ENCODE peak calls at places on chromosomes 5 and 9, in nine cellular contexts. Z is sigmoid colon, G is HCT116, X is tibial nerve, V is fibroblast of lung, Y is stomach, W is spleen, J is osteoblast, L is pancreas. B is an unnamed sample. For H3K4me1, the result is how much of the 10 kb centered on the place peaks cover.

GRCh38 chr5:34447424-34447823 is 208.7 kb upstream of the RAI14 start:
- DNase-seq in W (no peak), G (no peak), Y (no peak), L (no peak), Z (no peak), J (no peak), V (no peak), X (no peak), B (no peak)

GRCh38 chr5:149474198-149474597 is 77.0 kb downstream of the CSNK1A1 start:
- DNase-seq in Z (no peak), V (no peak), G (no peak), J (peak), Y (peak), X (no peak), W (no peak), L (peak), B (no peak)

GRCh38 chr9:32782476-32783167 is 718 bp upstream of the TMEM215 start:
- DNase-seq in G (no peak), L (no peak), V (no peak), W (peak), Y (no peak), J (no peak), X (no peak), Z (no peak), B (no peak)

GRCh38 chr9:93984860-93985259 is 29.7 kb upstream of the BARX1 start:
- DNase-seq in V (no peak), Y (peak), Z (no peak), W (no peak), G (no peak), X (no peak), L (no peak), J (no peak), B (no peak)

GRCh38 chr9:33136721-33137120 is 30.4 kb downstream of the B4GALT1 start:
- DNase-seq in Y (no peak), G (no peak), J (no peak), Z (peak), V (no peak), X (no peak), W (peak), L (no peak), B (no peak)

GRCh38 chr5:160477266-160477970 is 55.8 kb downstream of the PTTG1 start:
- DNase-seq in V (no peak), W (no peak), Z (no peak), L (no peak), X (no peak), G (no peak), Y (no peak), J (no peak), B (no peak)

GRCh38 chr5:669111-669841 is 23.9 kb downstream of the TPPP start:
- DNase-seq in G (no peak), L (peak), X (no peak), Z (peak), Y (peak), V (peak), J (peak), W (peak), B (no peak)

GRCh38 chr5:65923339-65923738 is 3.0 kb upstream of the ERBIN start:
- DNase-seq in L (no peak), Z (no peak), V (peak), W (no peak), X (no peak), G (peak), J (no peak), Y (no peak), B (no peak)

GRCh38 chr5:33936381-33937016 is at the start of gene RXFP3:
- DNase-seq in L (peak), X (no peak), V (peak), G (no peak), W (no peak), Z (no peak), Y (no peak), J (peak), B (no peak)

GRCh38 chr9:117415584-117415937 is 704 bp upstream of the ASTN2 start:
- DNase-seq in W (no peak), L (no peak), X (no peak), V (no peak), Z (no peak), G (no peak), Y (no peak), J (peak), B (no peak)

GRCh38 chr5:145775893-145776444 is 59.2 kb downstream of the PRELID2 start:
- DNase-seq in Z (no peak), J (peak), Y (no peak), L (no peak), G (peak), V (peak), X (no peak), W (no peak), B (peak)

GRCh38 chr5:148720257-148720656 is 65.9 kb upstream of the HTR4 start:
- DNase-seq in Z (no peak), V (no peak), L (no peak), J (no peak), X (no peak), G (no peak), W (no peak), Y (no peak), B (no peak)

GRCh38 chr9:89473762-89474469 is 24.0 kb downstream of the SEMA4D start:
- DNase-seq in W (no peak), J (no peak), Z (peak), L (no peak), Y (no peak), X (no peak), G (no peak), V (peak), B (no peak)

GRCh38 chr5:146208916-146209522 is 5.6 kb downstream of the RBM27 start:
- DNase-seq in Y (no peak), W (no peak), J (peak), G (no peak), X (no peak), V (no peak), Z (no peak), L (no peak), B (no peak)

GRCh38 chr9:114029311-114030170 is 48.6 kb downstream of the AMBP start:
- DNase-seq in G (no peak), J (no peak), V (no peak), Z (peak), L (no peak), W (peak), Y (no peak), X (no peak), B (no peak)

GRCh38 chr9:107587175-107587963 is 97.8 kb upstream of the KLF4 start:
- DNase-seq in Y (peak), J (peak), W (peak), G (no peak), X (no peak), V (no peak), Z (no peak), L (peak), B (no peak)

GRCh38 chr9:33443047-33443446 is 4.3 kb downstream of the AQP3 start:
- DNase-seq in V (no peak), W (no peak), Y (no peak), J (peak), Z (no peak), X (no peak), G (no peak), L (peak), B (peak)

GRCh38 chr5:59685806-59686205 is 207.7 kb downstream of the PDE4D start:
- DNase-seq in Y (no peak), V (peak), L (no peak), W (no peak), J (no peak), G (no peak), Z (no peak), X (no peak), B (no peak)

GRCh38 chr5:140020601-140021177 is 22.4 kb downstream of the NRG2 start:
- DNase-seq in X (no peak), Z (peak), J (no peak), G (no peak), V (no peak), W (no peak), Y (no peak), L (no peak), B (peak)

GRCh38 chr5:174692381-174692780 is 32.0 kb upstream of the MSX2 start:
- DNase-seq in W (no peak), G (no peak), J (peak), Y (no peak), V (no peak), L (no peak), Z (no peak), X (no peak), B (no peak)

GRCh38 chr5:173238312-173239232 is 3.6 kb upstream of the NKX2-5 start:
- DNase-seq in X (no peak), V (no peak), W (no peak), L (no peak), J (no peak), Z (no peak), G (no peak), Y (no peak), B (no peak)

GRCh38 chr9:124256517-124257069 is 1.2 kb upstream of the NEK6 start:
- DNase-seq in V (peak), L (no peak), Y (no peak), W (peak), G (no peak), X (no peak), J (peak), Z (peak), B (no peak)

GRCh38 chr5:61619777-61620518 is 287.9 kb downstream of the ZSWIM6 start:
- DNase-seq in J (no peak), G (no peak), W (no peak), X (no peak), L (no peak), Z (no peak), Y (no peak), V (no peak), B (no peak)

GRCh38 chr9:3527653-3527960 is 1.8 kb upstream of the RFX3 start:
- DNase-seq in X (no peak), Y (no peak), G (no peak), Z (no peak), W (no peak), V (no peak), J (no peak), L (no peak), B (no peak)

GRCh38 chr5:178463321-178464155 is 126.7 kb downstream of the COL23A1 start:
- DNase-seq in V (no peak), Z (no peak), W (no peak), X (no peak), Y (peak), L (no peak), J (peak), G (no peak), B (no peak)

GRCh38 chr9:694499-695154 is 146.9 kb upstream of the DMRT1 start:
- DNase-seq in W (no peak), G (no peak), Y (no peak), J (peak), Z (no peak), X (no peak), L (no peak), V (peak), B (no peak)

GRCh38 chr9:81374881-81375280 is 314.5 kb downstream of the TLE1 start:
- DNase-seq in Y (no peak), V (peak), Z (no peak), W (no peak), G (no peak), L (no peak), X (no peak), J (peak), B (no peak)

GRCh38 chr5:14706615-14707021 is 42.1 kb downstream of the OTULIN start:
- DNase-seq in W (no peak), Y (no peak), X (no peak), J (peak), L (no peak), G (no peak), V (peak), Z (no peak), B (no peak)

GRCh38 chr5:119275873-119276214 is 80.0 kb upstream of the TNFAIP8 start:
- DNase-seq in L (no peak), G (no peak), X (no peak), J (no peak), Z (no peak), V (no peak), Y (no peak), W (no peak), B (no peak)

GRCh38 chr9:107481035-107481434 is 8.5 kb downstream of the KLF4 start:
- DNase-seq in Y (no peak), Z (no peak), J (no peak), G (no peak), V (no peak), W (no peak), L (no peak), X (no peak), B (no peak)

GRCh38 chr9:13378171-13378570 is 98.7 kb upstream of the MPDZ start:
- DNase-seq in W (no peak), X (no peak), J (no peak), G (no peak), Y (no peak), L (no peak), V (peak), Z (no peak), B (no peak)

GRCh38 chr5:154312000-154312399 is 121.5 kb downstream of the GALNT10 start:
- DNase-seq in Z (no peak), W (no peak), G (no peak), L (no peak), X (no peak), V (no peak), Y (no peak), J (no peak), B (no peak)

GRCh38 chr9:126379661-126380365 is 53.2 kb downstream of the MVB12B start:
- DNase-seq in J (no peak), W (no peak), Y (no peak), G (no peak), X (no peak), L (no peak), Z (no peak), V (peak), B (no peak)

GRCh38 chr5:57199866-57200265 is 26.0 kb downstream of the GPBP1 start:
- DNase-seq in V (no peak), Z (no peak), Y (no peak), J (no peak), G (no peak), L (no peak), W (no peak), X (no peak), B (no peak)

DNA sequence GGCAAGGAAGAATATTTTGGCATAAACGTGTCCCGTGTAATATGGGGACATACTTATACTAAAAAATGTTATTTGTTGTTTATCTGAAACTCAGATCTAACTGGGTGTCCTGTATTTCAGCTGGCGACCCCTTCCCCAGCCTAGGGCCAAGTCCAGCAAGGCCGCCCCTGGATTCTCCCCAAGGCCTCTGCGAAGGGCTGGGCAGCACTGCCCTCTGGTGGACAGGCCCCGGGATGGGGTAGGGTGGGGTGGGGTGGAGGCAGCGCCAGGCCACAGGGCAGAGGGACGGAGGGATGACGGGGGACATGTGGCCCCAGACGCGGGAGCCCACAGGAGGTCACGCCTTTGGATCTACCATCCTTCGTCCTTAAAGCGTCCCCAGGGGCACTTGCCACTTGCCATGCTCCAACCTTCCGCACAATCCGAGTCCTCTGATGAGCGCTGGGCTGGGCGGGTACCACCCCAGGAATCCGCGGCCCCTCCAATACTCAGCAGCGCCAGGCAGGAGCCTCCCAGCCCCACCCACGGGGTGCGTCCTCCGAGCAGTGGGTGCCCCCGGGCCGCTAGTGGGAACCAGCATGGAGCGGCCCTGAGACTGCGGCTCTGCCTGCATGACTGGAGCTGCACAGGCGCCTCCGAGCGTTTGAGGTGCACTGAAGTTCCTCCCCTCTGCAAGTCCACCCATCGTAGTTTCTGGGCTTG is 7.1 kb upstream of the AGPAT2 start:
- DNase-seq in G (peak), W (no peak), Z (no peak), X (no peak), L (peak), J (peak), Y (peak), V (no peak), B (no peak)
- H3K27ac ChIP-seq in G (peak), W (no peak), Z (no peak), X (no peak), L (peak), J (no peak), Y (peak), V (no peak), B (no peak)

GRCh38 chr5:133993563-133993962 is 11.2 kb downstream of the VDAC1 start:
- DNase-seq in V (no peak), L (no peak), Y (no peak), G (no peak), J (peak), W (no peak), Z (no peak), X (no peak), B (no peak)

GRCh38 chr5:133994297-133994989 is 10.3 kb downstream of the VDAC1 start:
- DNase-seq in X (no peak), L (no peak), G (no peak), V (no peak), W (no peak), J (no peak), Z (no peak), Y (no peak), B (no peak)

GRCh38 chr5:133995341-133995740 is 9.4 kb downstream of the VDAC1 start:
- DNase-seq in X (no peak), G (no peak), J (no peak), Y (no peak), Z (no peak), L (no peak), W (peak), V (peak), B (no peak)

GRCh38 chr5:133995903-133996563 is 8.7 kb downstream of the VDAC1 start:
- DNase-seq in Z (no peak), J (no peak), W (peak), L (peak), Y (no peak), G (no peak), X (no peak), V (no peak), B (no peak)

DNA sequence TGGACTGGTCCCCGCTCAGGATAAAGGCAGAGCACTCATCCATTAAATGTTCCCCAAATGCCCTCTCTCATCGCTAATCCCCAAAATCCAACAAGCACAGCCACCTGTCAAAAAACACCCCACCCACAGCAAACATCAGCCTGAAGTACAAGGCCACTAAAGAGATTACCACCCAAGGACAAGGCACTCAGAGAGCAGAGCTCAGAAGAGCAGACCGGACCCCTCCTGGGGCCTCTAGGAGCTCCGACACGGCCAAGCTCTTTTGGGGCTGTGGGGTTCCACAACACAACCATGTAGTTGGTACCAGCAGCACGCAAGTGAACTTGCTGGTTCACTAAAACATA is 9.8 kb downstream of the VDAC1 start:
- DNase-seq in V (no peak), Z (no peak), L (no peak), J (no peak), W (peak), X (no peak), G (no peak), Y (no peak), B (no peak)
- H3K4me1 ChIP-seq in V (under half), Z (under half), L (under half), J (under half), W (under half), X (under half), G (under half), Y (half or more), B (under half)

GRCh38 chr9:4764033-4764432 is 23.0 kb upstream of the AK3 start:
- DNase-seq in W (no peak), G (no peak), X (no peak), J (no peak), L (no peak), Z (no peak), V (no peak), Y (no peak), B (no peak)
- TF ChIP-seq CTCF in W (no peak), G (no peak), X (no peak), J (no peak), L (no peak), Z (no peak), V (no peak), Y (no peak), B (no peak)

DNA sequence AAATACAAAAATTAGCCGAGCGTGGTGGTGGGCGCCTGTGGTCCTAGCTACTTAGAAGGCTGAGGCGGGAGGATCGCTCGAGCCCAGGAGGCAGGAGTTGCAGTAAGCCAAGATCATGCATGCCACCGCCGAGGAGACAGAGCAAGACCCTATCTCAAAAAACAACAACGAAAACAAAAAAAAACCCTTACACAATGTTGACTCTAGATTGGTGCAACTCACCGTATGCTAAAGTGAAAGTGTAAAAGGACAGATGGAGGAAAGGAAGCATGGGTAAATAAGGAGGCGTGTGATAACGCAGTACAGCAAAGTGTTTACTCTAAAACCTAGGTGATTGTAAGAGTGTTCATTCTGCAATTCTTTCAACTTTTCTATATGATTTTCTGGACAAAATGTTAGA is 15.9 kb upstream of the RUFY1 start:
- DNase-seq in Z (no peak), Y (no peak), L (no peak), G (no peak), X (no peak), J (no peak), W (no peak), V (no peak), B (no peak)
- H3K27ac ChIP-seq in Z (no peak), Y (no peak), L (no peak), G (no peak), X (no peak), J (no peak), W (peak), V (no peak), B (no peak)

DNA sequence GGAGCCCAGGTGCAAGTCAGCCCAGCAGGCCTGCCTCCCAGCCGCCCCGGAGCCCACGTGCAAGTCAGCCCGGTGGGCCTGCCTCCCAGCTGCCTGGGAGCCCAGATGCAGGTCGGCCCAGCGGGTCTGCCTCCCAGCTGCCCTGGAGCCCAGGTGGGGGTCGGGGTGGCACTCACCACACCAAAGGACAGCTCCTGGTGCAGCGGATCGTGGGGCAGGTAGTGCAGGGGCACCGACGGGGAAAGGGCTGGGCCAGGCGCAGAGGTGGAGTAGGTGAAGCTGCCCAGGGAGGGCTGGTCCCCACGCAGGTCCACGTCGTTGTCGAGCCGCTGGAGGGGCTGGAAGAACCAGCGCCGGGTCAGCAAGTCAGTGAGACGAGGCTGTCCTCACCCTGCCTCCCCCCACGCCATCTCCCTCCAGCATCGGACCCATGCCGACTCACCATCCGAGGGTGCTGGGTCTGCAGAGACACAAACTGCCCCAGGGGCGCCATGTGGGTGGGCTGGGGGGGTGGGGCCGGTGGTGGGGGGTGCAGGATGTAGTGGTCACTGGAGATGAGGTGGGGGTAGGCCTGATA is 6.7 kb downstream of the RNF44 start:
- DNase-seq in L (no peak), G (no peak), Y (no peak), V (no peak), W (peak), J (peak), Z (no peak), X (no peak), B (no peak)
- H3K4me1 ChIP-seq in L (under half), G (under half), Y (under half), V (under half), W (half or more), J (under half), Z (under half), X (under half), B (under half)

GRCh38 chr5:158881076-158881880 is 218.4 kb downstream of the EBF1 start:
- DNase-seq in V (no peak), G (no peak), Y (no peak), Z (no peak), L (no peak), X (no peak), J (no peak), W (no peak), B (no peak)

GRCh38 chr5:158880514-158881001 is 219.2 kb downstream of the EBF1 start:
- DNase-seq in Y (no peak), X (no peak), V (no peak), G (no peak), Z (no peak), W (no peak), J (no peak), L (no peak), B (no peak)

GRCh38 chr5:158883502-158883901 is 216.2 kb downstream of the EBF1 start:
- DNase-seq in V (no peak), J (no peak), Z (no peak), L (no peak), Y (no peak), W (no peak), G (no peak), X (no peak), B (no peak)

GRCh38 chr5:158882236-158882635 is 217.5 kb downstream of the EBF1 start:
- DNase-seq in X (no peak), Y (no peak), V (no peak), L (no peak), G (no peak), J (no peak), W (no peak), Z (no peak), B (no peak)

GRCh38 chr5:158882660-158883059 is 217.1 kb downstream of the EBF1 start:
- DNase-seq in J (no peak), L (no peak), G (no peak), W (no peak), Z (no peak), Y (no peak), V (no peak), X (no peak), B (no peak)
- TF ChIP-seq CTCF in J (no peak), L (no peak), G (no peak), W (no peak), Z (no peak), Y (no peak), V (no peak), X (no peak), B (no peak)